ENCODE peak calls at places on chromosomes 16 and 17, in five cellular contexts. I is stimulated activated CD4-positive, alpha-beta T cell treated with anti-CD3 and anti-CD28 coated beads, Interleukin-1b, Interleukin-23, amount 100 ng/mL, for 1 hour; S is NCI-H1105; X is hypothalamus; K is ACHN. D is an unnamed sample.

GRCh38 chr16:85556456-85557082 is 56.6 kb upstream of the GSE1 start:
- DNase-seq in X (peak), K (peak), S (no peak), I (peak), D (no peak)

GRCh38 chr17:22278302-22279275 is 586.3 kb downstream of the KCNJ18 start:
- DNase-seq in S (no peak), I (no peak), X (no peak), K (no peak), D (no peak)

GRCh38 chr16:56910114-56910511 is 21.8 kb upstream of the HERPUD1 start:
- DNase-seq in I (no peak), S (no peak), X (no peak), K (no peak), D (no peak)

GRCh38 chr17:9421525-9421924 is 154.1 kb downstream of the STX8 start:
- DNase-seq in K (no peak), X (no peak), I (no peak), S (no peak), D (no peak)

GRCh38 chr17:58684003-58684402 is 7.8 kb downstream of the TEX14 start:
- DNase-seq in S (no peak), K (no peak), I (no peak), X (no peak), D (no peak)

GRCh38 chr17:73430848-73431247 is 119.0 kb upstream of the CDC42EP4 start:
- DNase-seq in K (no peak), X (no peak), S (peak), I (no peak), D (no peak)

GRCh38 chr17:79042421-79043190 is 18.6 kb downstream of the C1QTNF1 start:
- DNase-seq in I (peak), X (no peak), S (peak), K (peak), D (no peak)

GRCh38 chr16:74623214-74623842 is 16.4 kb upstream of the GLG1 start:
- DNase-seq in S (no peak), X (no peak), I (no peak), K (peak), D (no peak)

GRCh38 chr16:84047626-84048025 is 5.0 kb upstream of the SLC38A8 start:
- DNase-seq in X (no peak), K (no peak), I (no peak), S (no peak), D (no peak)

GRCh38 chr17:45874148-45874547 is 20.2 kb upstream of the MAPT start:
- DNase-seq in I (no peak), K (no peak), S (no peak), X (no peak), D (no peak)

GRCh38 chr16:22624038-22624656 is 113.5 kb downstream of the NPIPB5 start:
- DNase-seq in K (no peak), I (no peak), X (no peak), S (peak), D (no peak)

GRCh38 chr16:29126057-29126494 is 141.2 kb downstream of the LAT start:
- DNase-seq in I (no peak), S (no peak), X (no peak), K (no peak), D (no peak)

GRCh38 chr16:83631006-83631405 is 176.8 kb upstream of the HSBP1 start:
- DNase-seq in K (no peak), S (no peak), X (no peak), I (no peak), D (no peak)

GRCh38 chr17:72657467-72658317 is 434.8 kb downstream of the SLC39A11 start:
- DNase-seq in S (no peak), X (no peak), K (peak), I (no peak), D (no peak)

GRCh38 chr17:52064791-52065211 is 93.7 kb downstream of the CA10 start:
- DNase-seq in K (peak), S (no peak), I (no peak), X (no peak), D (no peak)

GRCh38 chr16:15650698-15651161 is 685 bp downstream of the NDE1 start:
- DNase-seq in I (no peak), X (no peak), K (peak), S (no peak), D (no peak)

GRCh38 chr17:27947005-27947406 is 53.8 kb upstream of the LYRM9 start:
- DNase-seq in S (no peak), I (no peak), X (no peak), K (no peak), D (no peak)

GRCh38 chr16:85511938-85512551 is 101.1 kb upstream of the GSE1 start:
- DNase-seq in X (no peak), K (no peak), I (no peak), S (no peak), D (no peak)

GRCh38 chr16:25747160-25747758 is 55.5 kb downstream of the HS3ST4 start:
- DNase-seq in K (peak), S (no peak), I (no peak), X (no peak), D (no peak)

GRCh38 chr16:68379472-68380347 is 68.6 kb downstream of the SMPD3 start:
- DNase-seq in I (no peak), S (no peak), X (no peak), K (no peak), D (no peak)

GRCh38 chr16:89054714-89055113 is 38.9 kb upstream of the ACSF3 start:
- DNase-seq in I (no peak), K (no peak), S (no peak), X (no peak), D (no peak)

GRCh38 chr17:65058615-65059014 is 2.1 kb upstream of the GNA13 start:
- DNase-seq in X (no peak), K (no peak), I (no peak), S (no peak), D (no peak)

GRCh38 chr17:33927732-33928133 is 327.4 kb upstream of the CCL2 start:
- DNase-seq in K (no peak), X (no peak), S (peak), I (no peak), D (no peak)

GRCh38 chr17:39194089-39194984 is 3.1 kb downstream of the CACNB1 start:
- DNase-seq in I (no peak), S (no peak), X (peak), K (no peak), D (no peak)